ENCODE peak calls at places on chromosomes 6 and 20, in eight cellular contexts. One of them, this sample, is unnamed.
A peak's percentile ranks its signal among the peaks of the same experiment; 100 is the strongest.

GRCh38 chr20:46332373-46333135 is 24.3 kb upstream of the CDH22 start:
- DNase-seq in pons: no peak
- DNase-seq in stimulated activated naive B cell treated with anti-CD40 and anti-IgM and Interleukin-4, amounts not matched to agents 10 μg/mL and 1 μg/mL and 100 μg/mL, for 72 hours: no peak
- DNase-seq in SW 1271: no peak
- DNase-seq in SJSA1: no peak
- DNase-seq in M059J: no peak
- DNase-seq in activated T-cell treated with anti-CD3 and anti-CD28 coated beads, Interleukin-2, amount 50 U/mL, for 72 hours: no peak
- DNase-seq in colonic mucosa: no peak
- DNase-seq in this sample: no peak

GRCh38 chr6:161327360-161327953 is 53.6 kb upstream of the AGPAT4 start:
- DNase-seq in colonic mucosa: no peak
- DNase-seq in M059J: peak; percentile 36
- DNase-seq in stimulated activated naive B cell treated with anti-CD40 and anti-IgM and Interleukin-4, amounts not matched to agents 10 μg/mL and 1 μg/mL and 100 μg/mL, for 72 hours: no peak
- DNase-seq in pons: no peak
- DNase-seq in SW 1271: no peak
- DNase-seq in activated T-cell treated with anti-CD3 and anti-CD28 coated beads, Interleukin-2, amount 50 U/mL, for 72 hours: no peak
- DNase-seq in SJSA1: no peak
- DNase-seq in this sample: no peak

GRCh38 chr20:51760905-51761544 is 7.2 kb downstream of the ATP9A start:
- DNase-seq in M059J: peak; percentile 92
- DNase-seq in stimulated activated naive B cell treated with anti-CD40 and anti-IgM and Interleukin-4, amounts not matched to agents 10 μg/mL and 1 μg/mL and 100 μg/mL, for 72 hours: no peak
- DNase-seq in colonic mucosa: no peak
- DNase-seq in activated T-cell treated with anti-CD3 and anti-CD28 coated beads, Interleukin-2, amount 50 U/mL, for 72 hours: no peak
- DNase-seq in pons: peak; percentile 69
- DNase-seq in SJSA1: peak; percentile 82
- DNase-seq in SW 1271: no peak
- DNase-seq in this sample: no peak

GRCh38 chr6:9197726-9198125 is 762.4 kb upstream of the SLC35B3 start:
- DNase-seq in activated T-cell treated with anti-CD3 and anti-CD28 coated beads, Interleukin-2, amount 50 U/mL, for 72 hours: no peak
- DNase-seq in pons: no peak
- DNase-seq in SJSA1: no peak
- DNase-seq in stimulated activated naive B cell treated with anti-CD40 and anti-IgM and Interleukin-4, amounts not matched to agents 10 μg/mL and 1 μg/mL and 100 μg/mL, for 72 hours: no peak
- DNase-seq in colonic mucosa: no peak
- DNase-seq in M059J: no peak
- DNase-seq in SW 1271: no peak
- DNase-seq in this sample: no peak

GRCh38 chr6:32086661-32087573 is 22.2 kb downstream of the TNXB start:
- DNase-seq in SJSA1: peak; percentile 62
- DNase-seq in colonic mucosa: no peak
- DNase-seq in M059J: peak; percentile 92
- DNase-seq in pons: no peak
- DNase-seq in stimulated activated naive B cell treated with anti-CD40 and anti-IgM and Interleukin-4, amounts not matched to agents 10 μg/mL and 1 μg/mL and 100 μg/mL, for 72 hours: peak; percentile 78
- DNase-seq in activated T-cell treated with anti-CD3 and anti-CD28 coated beads, Interleukin-2, amount 50 U/mL, for 72 hours: peak; percentile 46
- DNase-seq in SW 1271: no peak
- DNase-seq in this sample: no peak

GRCh38 chr20:47688385-47689381 is 96.6 kb downstream of the SULF2 start:
- DNase-seq in stimulated activated naive B cell treated with anti-CD40 and anti-IgM and Interleukin-4, amounts not matched to agents 10 μg/mL and 1 μg/mL and 100 μg/mL, for 72 hours: no peak
- DNase-seq in M059J: peak; percentile 55
- DNase-seq in activated T-cell treated with anti-CD3 and anti-CD28 coated beads, Interleukin-2, amount 50 U/mL, for 72 hours: no peak
- DNase-seq in colonic mucosa: no peak
- DNase-seq in pons: no peak
- DNase-seq in SJSA1: peak; percentile 42
- DNase-seq in SW 1271: no peak
- DNase-seq in this sample: no peak

GRCh38 chr6:167130712-167131684 is 8.1 kb downstream of the CCR6 start:
- DNase-seq in stimulated activated naive B cell treated with anti-CD40 and anti-IgM and Interleukin-4, amounts not matched to agents 10 μg/mL and 1 μg/mL and 100 μg/mL, for 72 hours: no peak
- DNase-seq in activated T-cell treated with anti-CD3 and anti-CD28 coated beads, Interleukin-2, amount 50 U/mL, for 72 hours: no peak
- DNase-seq in pons: no peak
- DNase-seq in SW 1271: no peak
- DNase-seq in SJSA1: no peak
- DNase-seq in colonic mucosa: no peak
- DNase-seq in M059J: peak; percentile 24
- DNase-seq in this sample: no peak

GRCh38 chr6:168735268-168735949 is 294.4 kb downstream of the SMOC2 start:
- DNase-seq in SW 1271: no peak
- DNase-seq in SJSA1: no peak
- DNase-seq in activated T-cell treated with anti-CD3 and anti-CD28 coated beads, Interleukin-2, amount 50 U/mL, for 72 hours: no peak
- DNase-seq in pons: no peak
- DNase-seq in M059J: no peak
- DNase-seq in stimulated activated naive B cell treated with anti-CD40 and anti-IgM and Interleukin-4, amounts not matched to agents 10 μg/mL and 1 μg/mL and 100 μg/mL, for 72 hours: no peak
- DNase-seq in colonic mucosa: no peak
- DNase-seq in this sample: no peak

GRCh38 chr20:54199721-54200176 is 8.1 kb upstream of the PFDN4 start:
- DNase-seq in colonic mucosa: peak; percentile 85
- DNase-seq in stimulated activated naive B cell treated with anti-CD40 and anti-IgM and Interleukin-4, amounts not matched to agents 10 μg/mL and 1 μg/mL and 100 μg/mL, for 72 hours: peak; percentile 37
- DNase-seq in activated T-cell treated with anti-CD3 and anti-CD28 coated beads, Interleukin-2, amount 50 U/mL, for 72 hours: peak; percentile 72
- DNase-seq in SW 1271: peak; percentile 36
- DNase-seq in M059J: peak; percentile 81
- DNase-seq in pons: peak; percentile 82
- DNase-seq in SJSA1: peak; percentile 60
- DNase-seq in this sample: peak; percentile 79

GRCh38 chr6:100172322-100172713 is 178.3 kb upstream of the MCHR2 start:
- DNase-seq in activated T-cell treated with anti-CD3 and anti-CD28 coated beads, Interleukin-2, amount 50 U/mL, for 72 hours: no peak
- DNase-seq in SW 1271: no peak
- DNase-seq in stimulated activated naive B cell treated with anti-CD40 and anti-IgM and Interleukin-4, amounts not matched to agents 10 μg/mL and 1 μg/mL and 100 μg/mL, for 72 hours: no peak
- DNase-seq in SJSA1: no peak
- DNase-seq in pons: no peak
- DNase-seq in M059J: no peak
- DNase-seq in colonic mucosa: no peak
- DNase-seq in this sample: no peak

GRCh38 chr6:170157567-170158218 is 133.2 kb downstream of the DLL1 start:
- DNase-seq in SW 1271: no peak
- DNase-seq in SJSA1: no peak
- DNase-seq in M059J: no peak
- DNase-seq in pons: no peak
- DNase-seq in colonic mucosa: no peak
- DNase-seq in activated T-cell treated with anti-CD3 and anti-CD28 coated beads, Interleukin-2, amount 50 U/mL, for 72 hours: no peak
- DNase-seq in stimulated activated naive B cell treated with anti-CD40 and anti-IgM and Interleukin-4, amounts not matched to agents 10 μg/mL and 1 μg/mL and 100 μg/mL, for 72 hours: no peak
- DNase-seq in this sample: no peak

GRCh38 chr6:35970181-35970580 is 49.3 kb upstream of the SRPK1 start:
- DNase-seq in stimulated activated naive B cell treated with anti-CD40 and anti-IgM and Interleukin-4, amounts not matched to agents 10 μg/mL and 1 μg/mL and 100 μg/mL, for 72 hours: no peak
- DNase-seq in pons: no peak
- DNase-seq in colonic mucosa: no peak
- DNase-seq in activated T-cell treated with anti-CD3 and anti-CD28 coated beads, Interleukin-2, amount 50 U/mL, for 72 hours: no peak
- DNase-seq in SJSA1: no peak
- DNase-seq in M059J: peak; percentile 80
- DNase-seq in SW 1271: no peak
- DNase-seq in this sample: no peak

GRCh38 chr6:45607818-45608217 is 230.1 kb upstream of the SUPT3H start:
- DNase-seq in stimulated activated naive B cell treated with anti-CD40 and anti-IgM and Interleukin-4, amounts not matched to agents 10 μg/mL and 1 μg/mL and 100 μg/mL, for 72 hours: no peak
- DNase-seq in SW 1271: no peak
- DNase-seq in M059J: peak; percentile 88
- DNase-seq in activated T-cell treated with anti-CD3 and anti-CD28 coated beads, Interleukin-2, amount 50 U/mL, for 72 hours: no peak
- DNase-seq in pons: no peak
- DNase-seq in colonic mucosa: peak; percentile 41
- DNase-seq in SJSA1: no peak
- DNase-seq in this sample: no peak

GRCh38 chr6:133218831-133219230 is 22.3 kb upstream of the EYA4 start:
- DNase-seq in stimulated activated naive B cell treated with anti-CD40 and anti-IgM and Interleukin-4, amounts not matched to agents 10 μg/mL and 1 μg/mL and 100 μg/mL, for 72 hours: no peak
- DNase-seq in activated T-cell treated with anti-CD3 and anti-CD28 coated beads, Interleukin-2, amount 50 U/mL, for 72 hours: no peak
- DNase-seq in SJSA1: no peak
- DNase-seq in pons: no peak
- DNase-seq in colonic mucosa: no peak
- DNase-seq in M059J: peak; percentile 4
- DNase-seq in SW 1271: no peak
- DNase-seq in this sample: no peak

GRCh38 chr6:16056263-16056870 is 72.5 kb upstream of the MYLIP start:
- DNase-seq in SW 1271: no peak
- DNase-seq in M059J: peak; percentile 30
- DNase-seq in colonic mucosa: no peak
- DNase-seq in activated T-cell treated with anti-CD3 and anti-CD28 coated beads, Interleukin-2, amount 50 U/mL, for 72 hours: no peak
- DNase-seq in stimulated activated naive B cell treated with anti-CD40 and anti-IgM and Interleukin-4, amounts not matched to agents 10 μg/mL and 1 μg/mL and 100 μg/mL, for 72 hours: no peak
- DNase-seq in pons: no peak
- DNase-seq in SJSA1: no peak
- DNase-seq in this sample: no peak

GRCh38 chr20:39861381-39861780 is 827.7 kb downstream of the MAFB start:
- DNase-seq in SJSA1: no peak
- DNase-seq in M059J: peak; percentile 87
- DNase-seq in SW 1271: no peak
- DNase-seq in pons: no peak
- DNase-seq in activated T-cell treated with anti-CD3 and anti-CD28 coated beads, Interleukin-2, amount 50 U/mL, for 72 hours: no peak
- DNase-seq in stimulated activated naive B cell treated with anti-CD40 and anti-IgM and Interleukin-4, amounts not matched to agents 10 μg/mL and 1 μg/mL and 100 μg/mL, for 72 hours: no peak
- DNase-seq in colonic mucosa: no peak
- DNase-seq in this sample: no peak

GRCh38 chr6:138722425-138723371 is 50.9 kb upstream of the CCDC28A start:
- DNase-seq in SJSA1: peak; percentile 49
- DNase-seq in activated T-cell treated with anti-CD3 and anti-CD28 coated beads, Interleukin-2, amount 50 U/mL, for 72 hours: no peak
- DNase-seq in SW 1271: no peak
- DNase-seq in M059J: peak; percentile 97
- DNase-seq in stimulated activated naive B cell treated with anti-CD40 and anti-IgM and Interleukin-4, amounts not matched to agents 10 μg/mL and 1 μg/mL and 100 μg/mL, for 72 hours: no peak
- DNase-seq in pons: peak; percentile 77
- DNase-seq in colonic mucosa: no peak
- DNase-seq in this sample: no peak

GRCh38 chr6:33607784-33608161 is 13.3 kb upstream of the ITPR3 start:
- DNase-seq in SW 1271: no peak
- DNase-seq in M059J: no peak
- DNase-seq in stimulated activated naive B cell treated with anti-CD40 and anti-IgM and Interleukin-4, amounts not matched to agents 10 μg/mL and 1 μg/mL and 100 μg/mL, for 72 hours: no peak
- DNase-seq in activated T-cell treated with anti-CD3 and anti-CD28 coated beads, Interleukin-2, amount 50 U/mL, for 72 hours: peak; percentile 51
- DNase-seq in SJSA1: no peak
- DNase-seq in pons: no peak
- DNase-seq in colonic mucosa: peak; percentile 69
- DNase-seq in this sample: peak; percentile 72

GRCh38 chr6:21263531-21264287 is 329.8 kb upstream of the SOX4 start:
- DNase-seq in SJSA1: no peak
- DNase-seq in SW 1271: no peak
- DNase-seq in stimulated activated naive B cell treated with anti-CD40 and anti-IgM and Interleukin-4, amounts not matched to agents 10 μg/mL and 1 μg/mL and 100 μg/mL, for 72 hours: no peak
- DNase-seq in pons: no peak
- DNase-seq in activated T-cell treated with anti-CD3 and anti-CD28 coated beads, Interleukin-2, amount 50 U/mL, for 72 hours: peak; percentile 36
- DNase-seq in colonic mucosa: no peak
- DNase-seq in M059J: peak; percentile 95
- DNase-seq in this sample: no peak

GRCh38 chr20:19435820-19436219 is 223.4 kb downstream of the SLC24A3 start:
- DNase-seq in SJSA1: no peak
- DNase-seq in M059J: no peak
- DNase-seq in colonic mucosa: no peak
- DNase-seq in pons: no peak
- DNase-seq in SW 1271: no peak
- DNase-seq in activated T-cell treated with anti-CD3 and anti-CD28 coated beads, Interleukin-2, amount 50 U/mL, for 72 hours: no peak
- DNase-seq in stimulated activated naive B cell treated with anti-CD40 and anti-IgM and Interleukin-4, amounts not matched to agents 10 μg/mL and 1 μg/mL and 100 μg/mL, for 72 hours: no peak
- DNase-seq in this sample: no peak

GRCh38 chr20:57392130-57392445 is 892 bp downstream of the RBM38 start:
- DNase-seq in M059J: no peak
- DNase-seq in SW 1271: no peak
- DNase-seq in stimulated activated naive B cell treated with anti-CD40 and anti-IgM and Interleukin-4, amounts not matched to agents 10 μg/mL and 1 μg/mL and 100 μg/mL, for 72 hours: no peak
- DNase-seq in colonic mucosa: no peak
- DNase-seq in activated T-cell treated with anti-CD3 and anti-CD28 coated beads, Interleukin-2, amount 50 U/mL, for 72 hours: no peak
- DNase-seq in SJSA1: no peak
- DNase-seq in pons: no peak
- DNase-seq in this sample: no peak